ENCODE peak calls at places on chromosomes 3 and 15, in five cellular contexts. L is Right ventricle myocardium superior; G is stimulated activated CD4-positive, alpha-beta T cell treated with anti-CD3 and anti-CD28 coated beads, Interleukin-12 subunit alpha, Interleukin-12 subunit beta, amount 100 ng/mL, for 4 hours; O is posterior vena cava; U is heart right ventricle. V is an unnamed sample.

GRCh38 chr15:70008697-70009285 is 88.9 kb downstream of the TLE3 start:
- DNase-seq in L (no peak), G (no peak), O (peak), U (no peak), V (no peak)

GRCh38 chr15:31276596-31277298 is 49.9 kb upstream of the KLF13 start:
- DNase-seq in L (no peak), G (no peak), O (peak), U (peak), V (no peak)

GRCh38 chr3:20323307-20323927 is 137.4 kb upstream of the SGO1 start:
- DNase-seq in L (no peak), G (no peak), O (no peak), U (no peak), V (no peak)

GRCh38 chr3:99213019-99213418 is 311.5 kb upstream of the DCBLD2 start:
- DNase-seq in L (no peak), G (no peak), O (no peak), U (no peak), V (no peak)

GRCh38 chr3:9420850-9421549 is 23.6 kb downstream of the SETD5 start:
- DNase-seq in L (no peak), G (no peak), O (no peak), U (no peak), V (no peak)

GRCh38 chr3:41464401-41464800 is 265.1 kb downstream of the CTNNB1 start:
- DNase-seq in L (no peak), G (no peak), O (no peak), U (no peak), V (peak)

GRCh38 chr3:78633626-78634025 is 1134.2 kb downstream of the ROBO1 start:
- DNase-seq in L (no peak), G (no peak), O (no peak), U (no peak), V (no peak)

GRCh38 chr3:184562875-184563568 is 1.4 kb downstream of the EPHB3 start:
- DNase-seq in L (peak), G (no peak), O (no peak), U (no peak), V (peak)

GRCh38 chr3:108388136-108389132 is 92.1 kb downstream of the HHLA2 start:
- DNase-seq in L (no peak), G (no peak), O (no peak), U (no peak), V (no peak)

GRCh38 chr3:98779936-98780335 is 16.8 kb downstream of the ST3GAL6 start:
- DNase-seq in L (no peak), G (no peak), O (no peak), U (no peak), V (no peak)

GRCh38 chr3:65847947-65848346 is 190.8 kb downstream of the MAGI1 start:
- DNase-seq in L (no peak), G (no peak), O (no peak), U (no peak), V (no peak)

GRCh38 chr15:34049096-34049495 is 10.1 kb upstream of the AVEN start:
- DNase-seq in L (no peak), G (no peak), O (no peak), U (no peak), V (peak)

GRCh38 chr3:118544458-118544857 is 490.2 kb downstream of the IGSF11 start:
- DNase-seq in L (no peak), G (no peak), O (no peak), U (no peak), V (no peak)

GRCh38 chr15:36294359-36294758 is 285.1 kb upstream of the CDIN1 start:
- DNase-seq in L (no peak), G (no peak), O (no peak), U (no peak), V (no peak)

GRCh38 chr15:99963096-99963825 is 230.0 kb upstream of the LYSMD4 start:
- DNase-seq in L (no peak), G (no peak), O (no peak), U (no peak), V (no peak)

GRCh38 chr3:122350814-122351418 is 25.9 kb downstream of the CSTA start:
- DNase-seq in L (no peak), G (no peak), O (no peak), U (no peak), V (peak)

GRCh38 chr3:46710229-46710628 is 7.4 kb downstream of the PRSS50 start:
- DNase-seq in L (peak), G (no peak), O (peak), U (no peak), V (no peak)

GRCh38 chr3:39937874-39938273 is 128.5 kb downstream of the MYRIP start:
- DNase-seq in L (no peak), G (no peak), O (no peak), U (no peak), V (no peak)